ENCODE peak calls at places on chromosome 7, in nine cellular contexts. S, F, C, Y, Z, X, G, P and J are unnamed samples.

GRCh38 chr7:79504607-79505389 is 51.3 kb upstream of the MAGI2 start:
- DNase-seq in S (peak; percentile 38), X (peak; percentile 31), Z (no peak), P (no peak), Y (no peak), F (no peak), G (no peak), C (peak; percentile 22), J (no peak)

GRCh38 chr7:131327049-131327625 is 539 bp upstream of the MKLN1 start:
- DNase-seq in C (peak; percentile 77), S (no peak), F (no peak), P (no peak), Y (no peak), Z (peak; percentile 52), X (peak; percentile 29), G (peak; percentile 50), J (no peak)

GRCh38 chr7:98178762-98179490 is 32.3 kb upstream of the BHLHA15 start:
- DNase-seq in S (no peak), Z (no peak), F (no peak), X (no peak), P (no peak), C (no peak), G (no peak), Y (no peak), J (no peak)

GRCh38 chr7:98662289-98662688 is 45.2 kb downstream of the NPTX2 start:
- DNase-seq in Y (no peak), G (no peak), P (no peak), Z (no peak), C (no peak), X (no peak), S (no peak), F (no peak), J (no peak)

GRCh38 chr7:96169439-96169838 is 152.5 kb downstream of the SLC25A13 start:
- DNase-seq in Z (no peak), X (peak; percentile 63), P (no peak), G (no peak), S (no peak), Y (no peak), C (no peak), F (no peak), J (no peak)

GRCh38 chr7:31058122-31058521 is 6.0 kb downstream of the ADCYAP1R1 start:
- DNase-seq in X (no peak), G (no peak), S (no peak), C (peak; percentile 12), F (peak; percentile 52), Y (no peak), Z (no peak), P (no peak), J (no peak)

GRCh38 chr7:19713676-19714075 is 4.8 kb upstream of the POLR1F start:
- DNase-seq in C (peak; percentile 54), S (no peak), Z (peak; percentile 36), Y (no peak), X (peak; percentile 25), P (peak; percentile 20), F (no peak), G (peak; percentile 12), J (no peak)

GRCh38 chr7:150801242-150801945 is 825 bp downstream of the TMEM176A start:
- DNase-seq in P (no peak), C (no peak), F (peak; percentile 35), G (peak; percentile 21), X (no peak), Z (no peak), S (peak; percentile 34), Y (peak; percentile 65), J (no peak)

GRCh38 chr7:143487566-143487965 is 9.9 kb downstream of the TAS2R41 start:
- DNase-seq in Z (peak; percentile 24), G (peak; percentile 59), S (peak; percentile 31), Y (no peak), C (no peak), F (peak; percentile 53), P (peak; percentile 25), X (peak; percentile 80), J (no peak)

GRCh38 chr7:3021825-3022224 is 21.8 kb downstream of the CARD11 start:
- DNase-seq in G (no peak), S (no peak), Y (no peak), P (no peak), Z (no peak), C (no peak), X (no peak), F (no peak), J (no peak)

GRCh38 chr7:28685291-28685659 is 272.9 kb downstream of the TRIL start:
- DNase-seq in F (peak; percentile 52), C (no peak), Z (peak; percentile 39), Y (no peak), G (peak; percentile 21), S (peak; percentile 30), P (no peak), X (peak; percentile 19), J (no peak)

GRCh38 chr7:22896917-22897316 is 74.3 kb upstream of the TOMM7 start:
- DNase-seq in F (no peak), S (no peak), P (no peak), Y (peak; percentile 45), X (no peak), G (no peak), C (no peak), Z (no peak), J (no peak)

GRCh38 chr7:133618970-133619369 is 366.1 kb downstream of the EXOC4 start:
- DNase-seq in X (no peak), Z (no peak), S (no peak), F (no peak), P (no peak), Y (no peak), C (no peak), G (no peak), J (no peak)

GRCh38 chr7:412731-413356 is 106.8 kb downstream of the PDGFA start:
- DNase-seq in X (no peak), G (no peak), S (no peak), Z (no peak), P (no peak), C (no peak), F (peak; percentile 12), Y (no peak), J (no peak)

GRCh38 chr7:120725376-120726039 is 132.4 kb downstream of the TSPAN12 start:
- DNase-seq in G (no peak), Y (no peak), C (peak; percentile 23), X (no peak), Z (no peak), F (no peak), S (no peak), P (no peak), J (peak; percentile 1)

GRCh38 chr7:124791426-124791825 is 25.8 kb upstream of the GPR37 start:
- DNase-seq in C (no peak), G (no peak), F (no peak), S (no peak), Z (no peak), P (no peak), X (no peak), Y (no peak), J (no peak)

GRCh38 chr7:157318015-157318706 is 18.6 kb upstream of the DNAJB6 start:
- DNase-seq in F (peak; percentile 49), G (peak; percentile 39), Z (no peak), S (no peak), P (no peak), Y (no peak), X (no peak), C (no peak), J (no peak)
- TF ChIP-seq POLR2A in F (no peak), G (no peak), Z (no peak), S (no peak), P (no peak), Y (no peak), X (no peak), C (no peak), J (peak; percentile 58)

DNA sequence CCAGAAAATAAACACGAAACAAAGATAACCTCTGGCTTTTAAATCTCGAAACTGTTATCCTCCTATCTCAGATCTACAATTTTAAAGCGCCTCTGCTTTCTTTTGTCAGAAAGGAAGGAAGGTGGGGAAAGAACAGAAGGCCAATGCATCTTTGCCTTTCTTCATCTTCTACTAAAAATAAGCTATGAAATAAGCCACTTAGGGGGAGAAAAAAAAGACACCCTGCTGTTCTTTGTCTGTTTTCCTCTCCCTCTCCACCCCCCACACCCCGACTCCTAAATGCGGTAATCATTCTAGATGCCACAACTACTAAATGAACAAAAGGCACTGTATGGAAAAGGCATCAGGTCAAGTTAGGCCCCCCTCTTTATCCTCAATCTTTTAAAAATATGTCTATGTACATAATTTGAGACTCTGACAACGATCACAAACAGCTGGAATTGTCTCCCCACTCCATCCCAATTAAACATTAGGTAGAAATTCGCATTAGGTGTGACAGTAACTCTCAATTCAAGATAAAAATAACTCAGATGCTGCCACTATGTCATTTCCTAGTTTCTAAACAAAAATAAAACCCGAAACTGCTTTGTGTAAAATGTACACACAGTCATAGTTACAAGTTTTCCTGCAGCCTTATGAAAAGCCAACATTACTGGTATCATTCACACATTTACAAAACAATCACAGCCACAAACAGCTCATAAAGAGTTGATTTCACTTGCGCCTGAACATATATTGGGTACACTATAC is 2.4 kb downstream of the UBE2H start:
- DNase-seq in Z (peak; percentile 49), F (no peak), X (peak; percentile 19), S (no peak), Y (no peak), C (no peak), P (no peak), G (no peak), J (no peak)
- TF ChIP-seq POLR2A in Z (no peak), F (no peak), X (no peak), S (no peak), Y (no peak), C (no peak), P (peak; percentile 12), G (no peak), J (peak; percentile 53)

GRCh38 chr7:15459018-15459621 is 102.7 kb downstream of the AGMO start:
- DNase-seq in Y (no peak), G (no peak), Z (no peak), S (no peak), X (no peak), F (peak; percentile 31), C (no peak), P (no peak), J (no peak)
- TF ChIP-seq POLR2A in Y (no peak), G (no peak), Z (no peak), S (no peak), X (no peak), F (no peak), C (no peak), P (no peak), J (no peak)

GRCh38 chr7:7970620-7971307 is 2.2 kb downstream of the GLCCI1 start:
- DNase-seq in S (no peak), Z (no peak), C (no peak), X (no peak), F (no peak), G (no peak), Y (no peak), P (no peak), J (no peak)

GRCh38 chr7:7968544-7969305 is at the start of gene GLCCI1:
- DNase-seq in F (peak; percentile 97), X (peak; percentile 97), C (peak; percentile 94), S (peak; percentile 95), P (peak; percentile 94), Z (peak; percentile 95), Y (peak; percentile 96), G (peak; percentile 97), J (peak; percentile 71)

GRCh38 chr7:7970113-7970619 is 1.6 kb downstream of the GLCCI1 start:
- DNase-seq in Z (no peak), S (no peak), Y (no peak), F (no peak), C (no peak), X (peak; percentile 37), P (no peak), G (no peak), J (no peak)

GRCh38 chr7:7967909-7968543 is 570 bp upstream of the GLCCI1 start:
- DNase-seq in Z (no peak), C (no peak), S (no peak), F (no peak), X (no peak), Y (no peak), P (no peak), G (no peak), J (no peak)

GRCh38 chr7:7969306-7970112 is 913 bp downstream of the GLCCI1 start:
- DNase-seq in S (peak; percentile 42), C (peak; percentile 20), G (peak; percentile 44), F (peak; percentile 36), Z (peak; percentile 22), Y (peak; percentile 66), P (peak; percentile 31), X (peak; percentile 60), J (peak; percentile 16)
- TF ChIP-seq POLR2A in S (no peak), C (peak; percentile 28), G (no peak), F (no peak), Z (no peak), Y (no peak), P (no peak), X (no peak), J (peak; percentile 61)